ENCODE peak calls at places on chromosomes 16 and 17, in six cellular contexts. H, R, I, P, J and O are unnamed samples.

GRCh38 chr17:48483471-48484131 is 47.2 kb downstream of the HOXB1 start:
- DNase-seq in H (peak), R (peak), I (peak), P (peak), J (no peak), O (peak)

GRCh38 chr17:50266384-50267073 is 7.7 kb upstream of the TMEM92 start:
- DNase-seq in H (peak), R (peak), I (peak), P (peak), J (peak), O (no peak)

GRCh38 chr17:8091033-8091687 is 3.6 kb upstream of the ALOX12B start:
- DNase-seq in H (no peak), R (no peak), I (no peak), P (no peak), J (no peak), O (no peak)

GRCh38 chr17:60161598-60162330 is 12.0 kb downstream of the CA4 start:
- DNase-seq in H (peak), R (no peak), I (no peak), P (no peak), J (no peak), O (no peak)

GRCh38 chr17:31404028-31404949 is 12.8 kb downstream of the RAB11FIP4 start:
- DNase-seq in H (no peak), R (no peak), I (no peak), P (no peak), J (no peak), O (peak)

GRCh38 chr17:29911641-29912177 is 18.3 kb downstream of the SSH2 start:
- DNase-seq in H (no peak), R (no peak), I (no peak), P (peak), J (no peak), O (no peak)

GRCh38 chr16:85514601-85515318 is 98.4 kb upstream of the GSE1 start:
- DNase-seq in H (peak), R (peak), I (peak), P (peak), J (peak), O (peak)

GRCh38 chr17:80596760-80597608 is 52.3 kb downstream of the RPTOR start:
- DNase-seq in H (no peak), R (no peak), I (no peak), P (peak), J (no peak), O (peak)

GRCh38 chr17:14986127-14986526 is 279.0 kb downstream of the PMP22 start:
- DNase-seq in H (no peak), R (no peak), I (no peak), P (peak), J (no peak), O (no peak)

GRCh38 chr17:66461343-66461995 is 159.1 kb downstream of the PRKCA start:
- DNase-seq in H (no peak), R (no peak), I (no peak), P (no peak), J (no peak), O (no peak)

GRCh38 chr17:65956814-65957213 is 235.1 kb downstream of the CEP112 start:
- DNase-seq in H (no peak), R (no peak), I (no peak), P (peak), J (no peak), O (peak)

GRCh38 chr16:192686-193085 is 12.4 kb downstream of the HBQ1 start:
- DNase-seq in H (no peak), R (no peak), I (no peak), P (no peak), J (no peak), O (no peak)

GRCh38 chr16:56800355-56800754 is 64.7 kb upstream of the SLC12A3 start:
- DNase-seq in H (no peak), R (no peak), I (no peak), P (no peak), J (no peak), O (no peak)

GRCh38 chr17:30590086-30590485 is 112.9 kb downstream of the GOSR1 start:
- DNase-seq in H (no peak), R (no peak), I (no peak), P (no peak), J (no peak), O (no peak)

GRCh38 chr17:50048146-50048720 is 7.7 kb upstream of the ITGA3 start:
- DNase-seq in H (no peak), R (no peak), I (no peak), P (no peak), J (no peak), O (no peak)

GRCh38 chr16:53043986-53044571 is 8.6 kb downstream of the CHD9NB start:
- DNase-seq in H (peak), R (peak), I (no peak), P (no peak), J (peak), O (no peak)

GRCh38 chr16:4790261-4790660 is 2.1 kb upstream of the SEPTIN12 start:
- DNase-seq in H (no peak), R (peak), I (no peak), P (no peak), J (no peak), O (no peak)

GRCh38 chr17:8940866-8941471 is 24.5 kb downstream of the PIK3R5 start:
- DNase-seq in H (no peak), R (no peak), I (no peak), P (no peak), J (no peak), O (no peak)

GRCh38 chr16:10688726-10689125 is 6.0 kb downstream of the TEKT5 start:
- DNase-seq in H (no peak), R (no peak), I (no peak), P (no peak), J (no peak), O (no peak)

GRCh38 chr16:3745751-3746355 is 28.5 kb upstream of the TRAP1 start:
- DNase-seq in H (no peak), R (no peak), I (no peak), P (peak), J (no peak), O (no peak)

GRCh38 chr17:16150251-16150859 is 65.0 kb downstream of the NCOR1 start:
- DNase-seq in H (no peak), R (peak), I (peak), P (peak), J (peak), O (peak)

GRCh38 chr16:3879258-3879886 is 1.1 kb downstream of the CREBBP start:
- DNase-seq in H (peak), R (no peak), I (no peak), P (no peak), J (no peak), O (no peak)

GRCh38 chr17:39701784-39702422 is 2.0 kb downstream of the ERBB2 start:
- DNase-seq in H (no peak), R (no peak), I (no peak), P (no peak), J (no peak), O (no peak)

GRCh38 chr17:39701012-39701783 is 1.3 kb downstream of the ERBB2 start:
- DNase-seq in H (peak), R (no peak), I (no peak), P (no peak), J (peak), O (peak)

GRCh38 chr17:39700148-39700987 is 504 bp downstream of the ERBB2 start:
- DNase-seq in H (no peak), R (no peak), I (no peak), P (peak), J (no peak), O (peak)

GRCh38 chr17:39697961-39698360 is 1.9 kb upstream of the ERBB2 start:
- DNase-seq in H (no peak), R (no peak), I (no peak), P (no peak), J (no peak), O (no peak)

GRCh38 chr17:39699818-39700147 is at the start of gene ERBB2:
- DNase-seq in H (peak), R (peak), I (peak), P (peak), J (peak), O (peak)
- H3K27ac ChIP-seq in H (peak), R (peak), I (no peak), P (peak), J (peak), O (peak)

DNA sequence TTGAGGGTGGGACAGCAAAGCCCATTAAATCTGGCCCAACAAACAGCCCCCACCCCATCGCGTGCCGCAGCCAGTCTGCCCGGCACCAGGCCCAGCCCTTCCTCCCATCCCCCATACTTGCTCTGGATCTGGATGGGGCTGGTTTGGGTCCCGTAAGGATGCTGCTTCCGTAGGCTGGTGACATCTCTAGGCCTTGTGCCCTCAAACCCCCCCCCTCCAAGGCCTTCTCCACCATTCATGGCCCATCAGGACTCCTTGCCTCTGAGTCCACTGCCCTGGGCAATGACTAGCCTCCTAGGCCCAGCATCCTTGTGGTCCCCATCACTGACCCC is 844 bp upstream of the FAM83G start:
- DNase-seq in H (no peak), R (no peak), I (no peak), P (no peak), J (no peak), O (no peak)
- H3K27ac ChIP-seq in H (peak), R (peak), I (peak), P (no peak), J (peak), O (peak)

GRCh38 chr16:71247478-71247877 is 17.0 kb upstream of the HYDIN start:
- DNase-seq in H (no peak), R (no peak), I (no peak), P (no peak), J (no peak), O (no peak)

GRCh38 chr16:71246309-71246708 is 15.8 kb upstream of the HYDIN start:
- DNase-seq in H (no peak), R (no peak), I (no peak), P (no peak), J (no peak), O (no peak)

GRCh38 chr16:71242601-71243000 is 12.1 kb upstream of the HYDIN start:
- DNase-seq in H (no peak), R (no peak), I (no peak), P (no peak), J (no peak), O (no peak)
- H3K27ac ChIP-seq in H (no peak), R (no peak), I (no peak), P (no peak), J (no peak), O (no peak)

GRCh38 chr17:4860651-4861050 is 27.5 kb downstream of the MINK1 start:
- DNase-seq in H (no peak), R (no peak), I (no peak), P (no peak), J (no peak), O (no peak)

GRCh38 chr17:4858068-4858879 is 25.1 kb downstream of the MINK1 start:
- DNase-seq in H (peak), R (no peak), I (no peak), P (no peak), J (no peak), O (no peak)

GRCh38 chr17:4859816-4860625 is 26.9 kb downstream of the MINK1 start:
- DNase-seq in H (no peak), R (no peak), I (no peak), P (no peak), J (no peak), O (no peak)

GRCh38 chr17:4856937-4857314 is 23.8 kb downstream of the MINK1 start:
- DNase-seq in H (no peak), R (no peak), I (no peak), P (no peak), J (no peak), O (no peak)

GRCh38 chr17:4858880-4859260 is 25.7 kb downstream of the MINK1 start:
- DNase-seq in H (peak), R (peak), I (no peak), P (peak), J (no peak), O (peak)
- H3K27ac ChIP-seq in H (peak), R (peak), I (no peak), P (no peak), J (peak), O (peak)

GRCh38 chr17:19513897-19514488 is 19.7 kb upstream of the SLC47A1 start:
- DNase-seq in H (peak), R (peak), I (peak), P (peak), J (peak), O (peak)
- H3K27ac ChIP-seq in H (no peak), R (no peak), I (no peak), P (no peak), J (peak), O (peak)

GRCh38 chr17:17738901-17739300 is 57.6 kb downstream of the RAI1 start:
- DNase-seq in H (no peak), R (no peak), I (no peak), P (no peak), J (peak), O (no peak)

GRCh38 chr17:17741346-17742023 is 60.2 kb downstream of the RAI1 start:
- DNase-seq in H (no peak), R (no peak), I (no peak), P (no peak), J (no peak), O (no peak)

GRCh38 chr17:17737938-17738894 is 57.0 kb downstream of the RAI1 start:
- DNase-seq in H (peak), R (peak), I (no peak), P (no peak), J (peak), O (peak)

GRCh38 chr17:17740627-17741237 is 59.5 kb downstream of the RAI1 start:
- DNase-seq in H (no peak), R (no peak), I (no peak), P (no peak), J (no peak), O (no peak)

GRCh38 chr17:17739388-17740066 is 58.3 kb downstream of the RAI1 start:
- DNase-seq in H (no peak), R (no peak), I (no peak), P (peak), J (peak), O (peak)
- H3K27ac ChIP-seq in H (peak), R (peak), I (peak), P (peak), J (peak), O (peak)

GRCh38 chr17:42266918-42267766 is 9.0 kb downstream of the STAT5B start:
- DNase-seq in H (peak), R (peak), I (peak), P (peak), J (peak), O (no peak)
- H3K27ac ChIP-seq in H (no peak), R (peak), I (peak), P (peak), J (peak), O (no peak)

DNA sequence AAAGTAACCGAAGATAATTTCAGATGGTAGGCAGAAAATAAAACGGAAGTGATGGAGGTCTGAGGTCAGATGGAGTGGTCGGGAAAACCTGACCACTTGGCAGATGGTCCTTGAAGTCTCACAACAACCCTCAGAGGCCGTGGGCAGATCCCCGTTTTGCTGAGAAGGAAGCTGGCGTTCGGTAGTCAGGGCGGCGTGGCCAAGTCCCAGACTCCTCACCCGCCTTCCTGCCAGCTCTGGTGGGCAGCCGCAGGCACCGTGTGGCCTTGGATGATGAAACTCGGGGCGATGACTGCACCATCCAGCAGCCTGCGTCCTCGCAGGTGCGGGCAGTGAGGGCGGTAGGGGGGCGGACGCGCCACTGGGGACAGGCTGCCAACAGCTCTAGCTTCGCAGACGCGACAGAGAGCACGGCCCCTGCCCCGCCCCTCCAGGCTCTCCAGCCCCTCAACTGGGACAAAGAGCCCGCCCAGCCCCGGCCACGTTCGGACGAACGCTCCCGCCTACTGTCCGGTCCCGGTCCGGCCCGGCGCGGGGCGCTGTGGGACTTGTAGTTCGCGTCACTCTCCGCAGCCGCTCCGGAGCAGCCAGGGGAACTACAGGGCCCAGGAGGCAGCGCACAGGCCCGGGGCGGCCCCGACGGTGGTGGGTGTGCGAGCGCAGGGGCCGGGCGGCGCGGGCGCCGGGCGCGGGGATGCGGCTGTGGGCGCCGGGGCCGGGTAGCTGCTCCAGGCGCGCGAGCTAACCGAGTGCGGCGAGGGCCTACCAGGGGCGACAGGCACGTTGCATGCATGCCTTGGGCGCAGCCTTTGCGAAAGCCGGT is at the start of gene GPT2:
- DNase-seq in H (peak), R (peak), I (peak), P (peak), J (peak), O (peak)
- H3K27ac ChIP-seq in H (peak), R (peak), I (peak), P (peak), J (peak), O (peak)